ENCODE peak calls at places on chromosomes 1 and 21, in seven cellular contexts. J is H1, E is IMR-90, G is trophoblast cell, D is H9, N is mesendoderm, C is mesenchymal stem cell. K is an unnamed sample.

GRCh38 chr1:103194060-103194459 is 85.7 kb upstream of the COL11A1 start:
- DNase-seq in G (no peak), E (peak; percentile 5), D (no peak), C (no peak), J (no peak), N (no peak), K (no peak)

GRCh38 chr1:52210044-52210443 is 68.2 kb downstream of the ZFYVE9 start:
- DNase-seq in G (no peak), N (no peak), E (no peak), J (no peak), D (no peak), C (no peak), K (no peak)

GRCh38 chr1:186983327-186983726 is 154.6 kb downstream of the PLA2G4A start:
- DNase-seq in N (no peak), J (no peak), E (peak; percentile 98), G (peak; percentile 10), D (no peak), C (peak; percentile 92), K (no peak)

GRCh38 chr1:178528963-178529355 is 16.1 kb downstream of the TEX35 start:
- DNase-seq in J (no peak), G (no peak), C (no peak), N (no peak), D (no peak), E (no peak), K (no peak)

GRCh38 chr1:207619833-207620572 is 24.9 kb upstream of the CR1L start:
- DNase-seq in G (peak; percentile 24), E (peak; percentile 51), J (no peak), D (no peak), C (peak; percentile 58), N (peak; percentile 72), K (peak; percentile 23)

GRCh38 chr1:147504801-147505303 is 36.4 kb upstream of the BCL9 start:
- DNase-seq in D (peak; percentile 94), G (peak; percentile 40), C (peak; percentile 40), N (peak; percentile 96), E (peak; percentile 15), J (peak; percentile 84), K (peak; percentile 72)

GRCh38 chr21:39968010-39968409 is 100.8 kb downstream of the PCP4 start:
- DNase-seq in D (peak; percentile 43), C (no peak), N (no peak), J (peak; percentile 50), G (no peak), E (no peak), K (no peak)

GRCh38 chr1:33454646-33455282 is 17.7 kb upstream of the ZSCAN20 start:
- DNase-seq in G (no peak), N (peak; percentile 29), D (no peak), E (no peak), J (no peak), C (peak; percentile 79), K (no peak)

GRCh38 chr1:81517987-81518386 is 282.7 kb upstream of the ADGRL2 start:
- DNase-seq in C (no peak), J (no peak), D (no peak), E (no peak), N (peak; percentile 59), G (no peak), K (no peak)

GRCh38 chr1:44031051-44031899 is at the start of gene SLC6A9:
- DNase-seq in J (peak; percentile 79), E (peak; percentile 81), N (peak; percentile 88), C (peak; percentile 80), G (peak; percentile 41), D (peak; percentile 70), K (peak; percentile 66)

GRCh38 chr1:206699626-206700025 is 14.9 kb downstream of the MAPKAPK2 start:
- DNase-seq in G (no peak), C (peak; percentile 78), E (no peak), J (no peak), D (no peak), N (no peak), K (no peak)

GRCh38 chr1:201509601-201510374 is 2.9 kb upstream of the CSRP1 start:
- DNase-seq in C (no peak), G (peak; percentile 46), D (no peak), E (no peak), N (no peak), J (no peak), K (no peak)

GRCh38 chr1:201506573-201507567 is at the start of gene CSRP1:
- DNase-seq in C (peak; percentile 77), E (peak; percentile 87), D (peak; percentile 48), N (peak; percentile 76), G (peak; percentile 78), J (no peak), K (no peak)

GRCh38 chr1:201510734-201511133 is 3.8 kb upstream of the CSRP1 start:
- DNase-seq in J (no peak), D (no peak), E (no peak), G (no peak), N (no peak), C (no peak), K (no peak)

GRCh38 chr1:201511396-201511795 is 4.5 kb upstream of the CSRP1 start:
- DNase-seq in N (no peak), G (no peak), D (no peak), C (no peak), J (no peak), E (no peak), K (no peak)

DNA sequence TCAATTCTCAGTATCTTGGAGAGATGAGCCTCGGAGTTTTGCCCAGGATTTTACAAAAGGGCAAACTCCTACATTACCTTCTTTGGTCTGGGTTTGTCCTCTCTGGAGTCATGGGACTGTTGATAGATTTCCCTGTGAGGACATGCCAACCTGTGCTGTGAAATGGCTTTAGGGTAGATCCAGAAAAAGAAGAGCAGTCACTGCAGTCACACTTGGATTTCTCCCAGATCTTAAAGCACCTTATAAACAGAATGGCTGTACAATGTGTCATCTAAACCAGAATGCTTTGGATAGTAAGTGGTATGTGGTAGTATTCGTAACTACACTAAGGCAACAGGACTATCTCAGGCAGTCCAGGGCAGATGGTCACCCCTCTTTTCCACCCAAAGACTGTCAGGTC is 1.9 kb upstream of the CSRP1 start:
- DNase-seq in D (no peak), G (no peak), N (no peak), E (peak; percentile 81), C (peak; percentile 70), J (no peak), K (no peak)
- H3K27ac ChIP-seq in D (no peak overlapping the region), G (no peak overlapping the region), N (no peak overlapping the region), E (peak overlapping the region; percentile 52), C (no peak overlapping the region), J (no peak overlapping the region), K (no peak overlapping the region)

DNA sequence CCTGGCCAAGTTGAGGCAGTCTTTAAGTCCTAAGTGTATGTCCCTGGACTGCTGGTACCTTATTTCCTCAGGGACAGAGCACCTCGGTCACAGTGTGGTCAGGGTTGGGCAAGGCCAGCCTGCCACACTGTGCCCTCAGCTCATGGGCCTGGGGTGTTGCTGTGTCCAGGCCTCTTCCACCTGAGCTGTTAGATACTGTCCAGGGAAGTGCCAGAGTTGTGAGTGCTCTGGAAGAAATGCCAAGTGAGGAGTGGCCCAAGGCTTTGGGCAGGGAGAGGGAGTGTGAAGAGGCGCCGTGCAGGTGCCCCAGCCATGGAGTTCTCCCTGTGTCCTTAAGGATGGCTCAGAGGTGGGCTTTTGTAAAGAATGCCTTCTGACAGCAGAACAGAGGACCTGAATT is 15.3 kb downstream of the URB2 start:
- DNase-seq in G (no peak), J (no peak), N (no peak), E (no peak), C (no peak), D (no peak), K (no peak)
- H2AK5ac ChIP-seq in G (peak overlapping the region; percentile 2), J (no peak overlapping the region), N (no peak overlapping the region), E (no peak overlapping the region), C (no peak overlapping the region), D (no peak overlapping the region), K (peak overlapping the region; percentile 32)

GRCh38 chr1:212256404-212256803 is 28.8 kb upstream of the PPP2R5A start:
- DNase-seq in D (no peak), C (no peak), J (no peak), N (no peak), E (no peak), G (no peak), K (no peak)
- H3K27ac ChIP-seq in D (no peak overlapping the region), C (no peak overlapping the region), J (no peak overlapping the region), N (no peak overlapping the region), E (no peak overlapping the region), G (no peak overlapping the region), K (no peak overlapping the region)

GRCh38 chr1:58887059-58887458 is 103.2 kb upstream of the JUN start:
- DNase-seq in C (no peak), D (no peak), N (no peak), J (no peak), E (no peak), G (no peak), K (no peak)

GRCh38 chr1:58885998-58886397 is 102.2 kb upstream of the JUN start:
- DNase-seq in J (no peak), E (no peak), C (no peak), G (no peak), D (no peak), N (no peak), K (no peak)

GRCh38 chr1:58884706-58885661 is 101.1 kb upstream of the JUN start:
- DNase-seq in N (no peak), D (no peak), E (no peak), J (no peak), C (no peak), G (no peak), K (no peak)

GRCh38 chr1:58888776-58889341 is 105.0 kb upstream of the JUN start:
- DNase-seq in N (no peak), D (no peak), C (no peak), E (peak; percentile 36), J (no peak), G (no peak), K (no peak)

GRCh38 chr1:58886611-58887010 is 102.8 kb upstream of the JUN start:
- DNase-seq in N (no peak), D (no peak), C (no peak), E (no peak), G (no peak), J (no peak), K (no peak)
- H2AK5ac ChIP-seq in N (no peak overlapping the region), D (no peak overlapping the region), C (no peak overlapping the region), E (no peak overlapping the region), G (no peak overlapping the region), J (no peak overlapping the region), K (no peak overlapping the region)

GRCh38 chr1:34794001-34794789 is 1.4 kb downstream of the GJA4 start:
- DNase-seq in C (no peak), G (no peak), D (no peak), E (no peak), N (no peak), J (no peak), K (no peak)
- H3K27ac ChIP-seq in C (no peak overlapping the region), G (no peak overlapping the region), D (no peak overlapping the region), E (no peak overlapping the region), N (no peak overlapping the region), J (no peak overlapping the region), K (no peak overlapping the region)

GRCh38 chr21:14977814-14978213 is 87.0 kb downstream of the NRIP1 start:
- DNase-seq in E (no peak), J (no peak), D (no peak), G (peak; percentile 28), C (no peak), N (no peak), K (no peak)

GRCh38 chr21:14968029-14968428 is 96.8 kb downstream of the NRIP1 start:
- DNase-seq in C (no peak), E (no peak), D (no peak), J (no peak), N (no peak), G (no peak), K (no peak)

GRCh38 chr21:14975136-14975905 is 89.5 kb downstream of the NRIP1 start:
- DNase-seq in G (no peak), J (no peak), E (no peak), D (no peak), C (no peak), N (no peak), K (no peak)

GRCh38 chr21:14968821-14969220 is 96.0 kb downstream of the NRIP1 start:
- DNase-seq in N (no peak), D (no peak), G (no peak), C (no peak), J (no peak), E (peak; percentile 34), K (no peak)

GRCh38 chr21:14972678-14973077 is 92.1 kb downstream of the NRIP1 start:
- DNase-seq in E (no peak), N (no peak), C (no peak), D (no peak), J (no peak), G (no peak), K (no peak)
- H2AK5ac ChIP-seq in E (no peak overlapping the region), N (no peak overlapping the region), C (no peak overlapping the region), D (no peak overlapping the region), J (no peak overlapping the region), G (no peak overlapping the region), K (no peak overlapping the region)